ENCODE peak calls at places on chromosomes 12 and 14, in seven cellular contexts. B is HCT116, D is pancreas, L is ascending aorta, X is uterus, G is heart left ventricle, Z is AG04450. P is an unnamed sample.

GRCh38 chr12:7162691-7163114 is 26.8 kb upstream of the PEX5 start:
- DNase-seq in B (peak), D (peak), L (no peak), X (no peak), G (no peak), Z (no peak), P (no peak)

GRCh38 chr14:100731846-100732765 is 5.4 kb downstream of the DLK1 start:
- DNase-seq in B (no peak), D (no peak), L (no peak), X (no peak), G (no peak), Z (no peak), P (no peak)

GRCh38 chr12:2154050-2154449 is 101.3 kb downstream of the CACNA1C start:
- DNase-seq in B (no peak), D (no peak), L (no peak), X (no peak), G (no peak), Z (peak), P (no peak)

GRCh38 chr12:29463198-29463597 is 34.3 kb downstream of the OVCH1 start:
- DNase-seq in B (no peak), D (no peak), L (no peak), X (no peak), G (no peak), Z (no peak), P (no peak)

GRCh38 chr12:78191611-78192010 is 360.9 kb downstream of the NAV3 start:
- DNase-seq in B (no peak), D (no peak), L (no peak), X (no peak), G (no peak), Z (no peak), P (no peak)

GRCh38 chr12:9365296-9365695 is 157.1 kb upstream of the PZP start:
- DNase-seq in B (no peak), D (no peak), L (no peak), X (no peak), G (no peak), Z (no peak), P (no peak)

GRCh38 chr14:34181308-34181707 is 230.4 kb upstream of the EGLN3 start:
- DNase-seq in B (no peak), D (no peak), L (no peak), X (no peak), G (no peak), Z (no peak), P (no peak)

GRCh38 chr12:89707623-89707991 is 1.0 kb downstream of the ATP2B1 start:
- DNase-seq in B (no peak), D (no peak), L (no peak), X (peak), G (no peak), Z (no peak), P (no peak)

GRCh38 chr12:14473707-14474287 is 93.9 kb downstream of the PLBD1 start:
- DNase-seq in B (peak), D (no peak), L (no peak), X (no peak), G (no peak), Z (no peak), P (no peak)

GRCh38 chr12:102638777-102639176 is 158.4 kb upstream of the IGF1 start:
- DNase-seq in B (no peak), D (no peak), L (no peak), X (no peak), G (no peak), Z (no peak), P (no peak)

GRCh38 chr14:89205137-89205740 is 211.8 kb downstream of the FOXN3 start:
- DNase-seq in B (no peak), D (no peak), L (no peak), X (no peak), G (no peak), Z (no peak), P (no peak)

GRCh38 chr12:50751921-50752721 is 11.8 kb upstream of the ATF1 start:
- DNase-seq in B (no peak), D (no peak), L (no peak), X (no peak), G (no peak), Z (no peak), P (no peak)

GRCh38 chr12:45290218-45290609 is 74.3 kb downstream of the ANO6 start:
- DNase-seq in B (no peak), D (no peak), L (no peak), X (no peak), G (no peak), Z (peak), P (no peak)

GRCh38 chr12:109744991-109745942 is 31.6 kb downstream of the FAM222A start:
- DNase-seq in B (no peak), D (peak), L (no peak), X (no peak), G (no peak), Z (peak), P (peak)

GRCh38 chr12:103838254-103838914 is 2.6 kb downstream of the NT5DC3 start:
- DNase-seq in B (no peak), D (no peak), L (no peak), X (no peak), G (no peak), Z (no peak), P (no peak)

GRCh38 chr14:59098377-59098776 is 90.1 kb upstream of the DAAM1 start:
- DNase-seq in B (no peak), D (no peak), L (no peak), X (no peak), G (no peak), Z (peak), P (no peak)

GRCh38 chr12:82357340-82357739 is 847 bp downstream of the CCDC59 start:
- DNase-seq in B (no peak), D (no peak), L (no peak), X (no peak), G (no peak), Z (no peak), P (no peak)

GRCh38 chr12:113277511-113277910 is 56.2 kb downstream of the TPCN1 start:
- DNase-seq in B (no peak), D (no peak), L (no peak), X (no peak), G (peak), Z (no peak), P (no peak)

GRCh38 chr14:57066887-57067513 is 201.7 kb downstream of the EXOC5 start:
- DNase-seq in B (peak), D (peak), L (no peak), X (no peak), G (no peak), Z (no peak), P (peak)

GRCh38 chr12:13153180-13153579 is 43.3 kb upstream of the EMP1 start:
- DNase-seq in B (no peak), D (no peak), L (no peak), X (no peak), G (no peak), Z (no peak), P (no peak)

GRCh38 chr14:37594916-37595808 is at the start of the genes FOXA1 and TTC6:
- DNase-seq in B (peak), D (peak), L (no peak), X (no peak), G (no peak), Z (no peak), P (no peak)

GRCh38 chr14:72010474-72010873 is 78.2 kb downstream of the RGS6 start:
- DNase-seq in B (no peak), D (no peak), L (no peak), X (no peak), G (no peak), Z (no peak), P (no peak)

GRCh38 chr12:119410396-119410795 is 75.9 kb downstream of the CCDC60 start:
- DNase-seq in B (no peak), D (no peak), L (no peak), X (no peak), G (no peak), Z (no peak), P (no peak)

GRCh38 chr12:132610051-132610759 is at the start of gene LRCOL1:
- DNase-seq in B (no peak), D (no peak), L (no peak), X (no peak), G (peak), Z (peak), P (no peak)

GRCh38 chr14:24403294-24404013 is 4.7 kb downstream of the NYNRIN start:
- DNase-seq in B (no peak), D (no peak), L (no peak), X (no peak), G (no peak), Z (no peak), P (no peak)

GRCh38 chr14:77649326-77649725 is 32.9 kb upstream of the SPTLC2 start:
- DNase-seq in B (no peak), D (no peak), L (no peak), X (no peak), G (no peak), Z (no peak), P (no peak)

GRCh38 chr12:116257826-116258225 is 19.7 kb downstream of the MED13L start:
- DNase-seq in B (no peak), D (no peak), L (no peak), X (no peak), G (no peak), Z (no peak), P (no peak)
- H3K27ac ChIP-seq in B (no peak), D (no peak), L (no peak), X (no peak), G (no peak), Z (no peak), P (no peak)

DNA sequence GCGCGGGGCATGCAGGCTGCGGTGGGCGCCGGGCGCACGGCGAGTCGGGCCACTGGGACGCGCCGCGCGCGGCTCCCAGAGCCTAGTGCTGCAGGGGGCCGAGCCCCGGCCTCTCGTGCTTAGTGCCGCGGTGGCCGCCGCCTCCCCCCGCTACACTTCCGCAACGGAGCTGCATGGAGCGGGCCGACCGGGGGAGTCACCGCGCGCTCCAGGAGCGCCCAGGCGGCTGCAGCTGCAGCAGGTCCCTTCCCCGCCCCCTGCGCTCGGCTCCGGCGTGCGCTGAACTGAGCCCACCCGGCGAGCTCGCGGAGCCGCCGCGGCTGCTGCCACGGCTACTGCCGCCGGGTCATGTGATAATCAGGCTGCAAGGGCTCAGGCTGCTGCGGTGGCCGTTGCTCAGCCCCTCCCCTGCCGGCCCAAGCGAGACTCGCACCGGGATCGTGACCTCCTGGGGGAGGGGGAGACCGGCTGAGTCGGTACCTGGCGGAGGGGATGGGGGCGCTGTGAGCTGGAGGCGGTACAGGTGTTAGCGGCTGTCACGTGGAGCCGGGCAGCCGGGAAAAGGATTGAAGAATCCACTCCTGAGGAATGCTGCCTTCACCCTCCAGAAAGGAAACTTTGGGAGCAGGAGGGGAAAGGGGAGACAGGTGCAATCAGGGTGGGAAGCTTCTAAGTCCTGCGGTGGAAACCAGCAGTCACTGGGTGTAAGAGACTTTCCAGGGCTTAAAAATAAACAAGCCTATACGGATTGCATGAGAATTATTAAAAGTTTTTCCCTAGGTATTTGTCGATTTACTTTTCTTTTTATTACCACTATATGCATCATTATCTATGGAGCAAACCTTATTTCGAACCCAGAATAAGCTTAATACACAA is at the start of gene PPM1H:
- DNase-seq in B (peak), D (peak), L (no peak), X (peak), G (peak), Z (no peak), P (peak)
- TF ChIP-seq CTCF in B (peak), D (peak), L (peak), X (peak), G (peak), Z (peak), P (peak)

DNA sequence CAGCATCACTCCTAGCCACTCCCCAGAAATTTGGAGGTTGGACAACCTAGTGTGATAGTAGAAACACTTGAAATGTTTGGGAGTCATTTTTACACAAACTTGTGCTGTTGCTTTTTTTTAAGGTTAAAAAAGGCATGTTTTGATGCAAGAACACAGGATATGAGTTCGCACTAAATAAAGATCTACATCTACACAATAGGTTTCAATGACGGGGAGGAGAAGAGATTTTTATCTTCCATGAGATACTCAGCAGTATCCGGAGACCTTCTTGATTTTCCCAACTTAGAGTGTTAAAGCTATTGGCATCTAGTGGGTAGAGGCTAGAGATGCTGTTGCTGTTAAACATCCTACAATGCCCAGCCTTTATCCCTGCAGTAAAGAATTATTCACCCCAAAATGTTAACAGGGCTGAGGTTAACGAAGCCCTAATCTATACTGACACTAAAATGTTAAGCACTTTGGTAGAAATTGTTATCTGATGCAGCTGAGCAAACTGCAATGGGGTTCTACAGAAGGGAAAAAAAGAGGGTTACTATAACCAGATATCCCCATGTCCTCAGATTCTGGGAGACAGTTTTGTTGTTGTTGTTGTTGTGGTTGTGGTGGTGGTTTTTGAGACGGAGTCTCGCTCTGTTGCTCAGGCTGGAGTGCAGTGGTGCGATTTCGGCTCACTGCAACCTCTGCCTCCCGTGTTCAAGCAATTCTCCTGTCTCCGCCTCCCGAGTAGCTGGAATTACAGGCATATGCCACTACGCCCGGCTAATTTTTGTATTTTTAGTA is 14.0 kb upstream of the PCNX1 start:
- DNase-seq in B (no peak), D (no peak), L (no peak), X (no peak), G (no peak), Z (no peak), P (no peak)
- H3K4me3 ChIP-seq in B (no peak), D (no peak), L (no peak), X (no peak), G (no peak), Z (no peak), P (no peak)

GRCh38 chr12:12010277-12011031 is 60.3 kb upstream of the BCL2L14 start:
- DNase-seq in B (no peak), D (no peak), L (peak), X (no peak), G (peak), Z (no peak), P (no peak)
- H3K27ac ChIP-seq in B (no peak), D (no peak), L (no peak), X (no peak), G (no peak), Z (no peak), P (peak)

GRCh38 chr14:49966304-49966809 is 73.5 kb downstream of the ARF6 start:
- DNase-seq in B (no peak), D (peak), L (no peak), X (no peak), G (no peak), Z (no peak), P (no peak)
- TF ChIP-seq CTCF in B (no peak), D (no peak), L (no peak), X (no peak), G (no peak), Z (no peak), P (no peak)

GRCh38 chr12:106136263-106136662 is 2.5 kb downstream of the NUAK1 start:
- DNase-seq in B (peak), D (peak), L (no peak), X (peak), G (peak), Z (peak), P (peak)
- H3K4me3 ChIP-seq in B (no peak), D (no peak), L (peak), X (peak), G (peak), Z (peak), P (peak)